ENCODE peak calls at places on chromosomes 7 and 10, in four cellular contexts. L is GM23338, W is heart left ventricle, H is esophagus squamous epithelium. R is an unnamed sample.

GRCh38 chr7:36203081-36203775 is 50.2 kb downstream of the EEPD1 start:
- DNase-seq in L (no peak), W (no peak), H (no peak), R (no peak)

GRCh38 chr7:39453743-39454355 is 112.4 kb upstream of the YAE1 start:
- DNase-seq in L (peak), W (no peak), H (no peak), R (peak)

GRCh38 chr7:24982917-24983316 is 2.9 kb upstream of the OSBPL3 start:
- DNase-seq in L (peak), W (no peak), H (no peak), R (no peak)

GRCh38 chr10:108911814-108912541 is 1011.3 kb downstream of the XPNPEP1 start:
- DNase-seq in L (peak), W (peak), H (no peak), R (no peak)

GRCh38 chr10:6667679-6668270 is 87.7 kb upstream of the PRKCQ start:
- DNase-seq in L (peak), W (no peak), H (no peak), R (peak)

GRCh38 chr10:29926649-29927048 is 132.7 kb downstream of the JCAD start:
- DNase-seq in L (peak), W (no peak), H (no peak), R (no peak)

GRCh38 chr10:69636626-69637550 is 6.8 kb downstream of the FAM241B start:
- DNase-seq in L (peak), W (no peak), H (no peak), R (peak)

GRCh38 chr10:9060314-9060713 is 1005.8 kb downstream of the GATA3 start:
- DNase-seq in L (no peak), W (no peak), H (no peak), R (no peak)

GRCh38 chr7:128891110-128891941 is 19.2 kb downstream of the KCP start:
- DNase-seq in L (peak), W (no peak), H (no peak), R (no peak)

GRCh38 chr10:21340341-21340740 is 185.1 kb downstream of the SKIDA1 start:
- DNase-seq in L (no peak), W (no peak), H (no peak), R (no peak)

GRCh38 chr7:119545118-119545517 is 727.9 kb upstream of the KCND2 start:
- DNase-seq in L (no peak), W (no peak), H (no peak), R (no peak)

GRCh38 chr10:47021850-47022249 is 110.6 kb downstream of the PTPN20 start:
- DNase-seq in L (no peak), W (no peak), H (no peak), R (no peak)

GRCh38 chr10:50431791-50432190 is 180.5 kb upstream of the ASAH2 start:
- DNase-seq in L (no peak), W (no peak), H (no peak), R (no peak)

GRCh38 chr10:21368728-21369425 is 156.6 kb downstream of the SKIDA1 start:
- DNase-seq in L (no peak), W (no peak), H (no peak), R (no peak)

GRCh38 chr10:13016886-13017285 is 15.4 kb upstream of the CCDC3 start:
- DNase-seq in L (no peak), W (no peak), H (no peak), R (no peak)

GRCh38 chr10:112613620-112614019 is 166.6 kb downstream of the VTI1A start:
- DNase-seq in L (no peak), W (peak), H (no peak), R (no peak)

GRCh38 chr7:151934584-151934983 is 21.7 kb upstream of the GALNTL5 start:
- DNase-seq in L (no peak), W (no peak), H (no peak), R (peak)

GRCh38 chr10:133275683-133276092 is 980 bp downstream of the ADAM8 start:
- DNase-seq in L (no peak), W (no peak), H (no peak), R (peak)

GRCh38 chr10:98150544-98150943 is 16.1 kb downstream of the R3HCC1L start:
- DNase-seq in L (no peak), W (no peak), H (no peak), R (no peak)

GRCh38 chr10:99913831-99914235 is 95.9 kb downstream of the DNMBP start:
- DNase-seq in L (peak), W (no peak), H (no peak), R (no peak)

GRCh38 chr7:46993396-46993795 is 588.5 kb downstream of the TNS3 start:
- DNase-seq in L (no peak), W (no peak), H (no peak), R (no peak)

GRCh38 chr7:121531175-121532070 is 135.3 kb upstream of the FAM3C start:
- DNase-seq in L (no peak), W (no peak), H (no peak), R (no peak)

GRCh38 chr10:95694665-95695064 is 938 bp upstream of the TCTN3 start:
- DNase-seq in L (no peak), W (no peak), H (no peak), R (no peak)

GRCh38 chr7:74479066-74479781 is 25.5 kb downstream of the GTF2IRD1 start:
- DNase-seq in L (no peak), W (no peak), H (no peak), R (no peak)

GRCh38 chr7:1601956-1602355 is 32.1 kb upstream of the PSMG3 start:
- DNase-seq in L (no peak), W (no peak), H (no peak), R (no peak)

GRCh38 chr10:58909881-58910280 is 266.6 kb upstream of the PHYHIPL start:
- DNase-seq in L (no peak), W (no peak), H (no peak), R (no peak)

GRCh38 chr10:20616056-20616671 is 280.9 kb downstream of the NEBL start:
- DNase-seq in L (no peak), W (no peak), H (no peak), R (no peak)

GRCh38 chr7:129865932-129866214 is 86.9 kb downstream of the UBE2H start:
- DNase-seq in L (no peak), W (no peak), H (no peak), R (no peak)

GRCh38 chr10:95208702-95209391 is 14.8 kb downstream of the ACSM6 start:
- DNase-seq in L (peak), W (no peak), H (no peak), R (peak)

GRCh38 chr7:15143936-15144335 is 241.4 kb upstream of the DGKB start:
- DNase-seq in L (no peak), W (no peak), H (no peak), R (no peak)

GRCh38 chr10:93081296-93081695 is 7.6 kb downstream of the CYP26A1 start:
- DNase-seq in L (no peak), W (no peak), H (no peak), R (no peak)

GRCh38 chr10:45424668-45425404 is 50.8 kb downstream of the ALOX5 start:
- DNase-seq in L (no peak), W (no peak), H (no peak), R (no peak)

GRCh38 chr10:93816123-93816747 is 58.5 kb downstream of the LGI1 start:
- DNase-seq in L (peak), W (peak), H (no peak), R (peak)

GRCh38 chr7:113986216-113986615 is 67.4 kb upstream of the PPP1R3A start:
- DNase-seq in L (no peak), W (no peak), H (no peak), R (no peak)

GRCh38 chr7:157541295-157541608 is 204.4 kb downstream of the DNAJB6 start:
- DNase-seq in L (no peak), W (no peak), H (no peak), R (no peak)

GRCh38 chr7:31051598-31052503 is at the start of gene ADCYAP1R1:
- DNase-seq in L (peak), W (peak), H (no peak), R (no peak)
- TF ChIP-seq CTCF in L (peak), W (no peak), H (no peak), R (no peak)

DNA sequence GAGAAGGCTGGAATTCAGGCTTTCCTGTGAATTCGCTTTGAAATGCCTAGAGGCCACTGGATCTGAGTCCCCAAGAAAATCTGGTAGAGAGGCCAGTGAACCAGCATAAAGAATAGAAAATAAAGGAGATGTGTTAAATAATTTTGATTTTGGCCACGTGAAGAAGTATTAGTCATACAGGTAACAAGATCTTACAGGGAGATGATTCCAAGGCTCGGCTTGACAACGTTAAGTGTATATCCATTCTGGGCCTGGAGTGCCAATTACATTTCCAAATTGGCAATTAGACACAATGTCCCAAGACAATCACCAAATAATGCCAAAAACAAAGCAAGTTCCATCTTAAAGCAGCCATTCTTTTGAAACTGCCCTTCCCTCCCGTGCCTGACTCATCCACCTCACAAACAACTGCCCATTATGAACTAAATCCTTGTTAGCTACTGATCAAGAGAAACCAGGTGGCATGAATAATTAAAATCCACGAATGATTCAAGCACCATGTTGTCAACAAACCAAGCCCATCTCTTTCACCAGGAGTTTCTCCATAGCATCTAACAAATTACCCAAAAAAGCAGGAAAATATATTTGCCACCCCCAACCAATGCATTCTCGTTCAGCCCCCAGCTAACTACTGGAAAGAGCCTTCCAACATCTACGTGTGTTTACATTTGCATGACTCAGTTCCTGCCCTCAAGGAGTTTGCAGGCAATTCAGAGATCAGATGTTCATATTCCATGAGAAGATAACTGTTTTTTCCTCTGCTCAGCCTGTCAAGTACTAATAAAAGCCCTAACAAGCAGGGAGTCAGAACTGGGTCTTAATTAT is 8.5 kb downstream of the KCNMA1 start:
- DNase-seq in L (peak), W (no peak), H (no peak), R (no peak)
- H3K4me3 ChIP-seq in L (no peak), W (no peak), H (no peak), R (no peak)

DNA sequence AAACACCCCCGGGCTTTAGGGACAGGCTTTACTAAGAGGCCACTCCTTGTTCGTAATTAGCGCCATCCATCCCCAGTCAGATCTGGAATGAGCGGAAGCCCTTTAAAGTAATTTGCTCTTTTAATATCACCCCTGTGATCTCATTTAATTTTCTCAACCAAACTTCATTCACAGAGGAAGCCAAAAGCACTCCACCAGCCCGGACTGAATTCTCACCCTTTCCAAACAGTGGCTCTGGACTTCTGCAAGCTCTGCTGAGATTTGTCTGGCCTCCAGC is 43.1 kb downstream of the UNC5B start:
- DNase-seq in L (no peak), W (no peak), H (no peak), R (no peak)
- H3K27ac ChIP-seq in L (no peak), W (peak), H (peak), R (no peak)

GRCh38 chr7:70434821-70435220 is 697.1 kb upstream of the GALNT17 start:
- DNase-seq in L (no peak), W (no peak), H (no peak), R (no peak)
- TF ChIP-seq CTCF in L (no peak), W (no peak), H (no peak), R (no peak)

GRCh38 chr7:140542226-140542625 is 62.9 kb upstream of the MKRN1 start:
- DNase-seq in L (no peak), W (peak), H (no peak), R (no peak)
- H3K4me3 ChIP-seq in L (peak), W (no peak), H (no peak), R (no peak)

DNA sequence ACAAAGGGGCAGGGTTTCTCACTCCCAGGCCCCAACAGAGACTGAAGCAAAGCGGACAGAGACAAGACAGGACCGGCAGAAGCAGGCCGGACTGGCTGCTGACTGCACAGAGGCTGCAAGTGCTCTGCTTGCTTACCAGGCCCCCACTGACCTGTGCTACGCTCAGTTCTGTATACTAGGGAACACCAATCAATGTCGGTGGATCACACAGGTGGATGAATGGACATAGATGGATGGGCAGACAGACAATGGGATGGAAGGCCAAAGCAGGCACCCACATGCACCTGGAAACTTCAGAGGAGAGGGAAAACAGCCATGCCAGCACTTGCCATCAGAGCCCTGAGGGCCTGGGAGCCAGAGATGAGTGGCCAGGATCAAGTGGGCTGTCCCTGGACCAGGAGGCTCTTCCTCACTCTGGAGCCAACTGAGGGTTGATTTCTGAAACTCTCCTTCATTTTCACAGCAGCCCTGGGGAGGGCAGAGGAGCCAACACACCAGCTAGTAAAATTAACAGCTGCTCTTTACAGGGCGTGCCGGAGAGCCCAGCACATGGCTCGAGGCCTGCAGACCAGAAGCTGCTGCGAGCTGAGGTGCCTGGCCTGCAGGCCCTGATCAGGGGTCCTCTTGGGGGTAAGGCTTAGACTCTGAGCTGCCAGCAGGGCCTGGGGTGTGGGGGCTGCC is 243.6 kb downstream of the KCNMA1 start:
- DNase-seq in L (no peak), W (no peak), H (no peak), R (no peak)
- H3K27ac ChIP-seq in L (no peak), W (no peak), H (peak), R (no peak)

R was measured in OCI-LY7.